ENCODE peak calls at places on chromosome 20, in four cellular contexts. F is GM06990, I is NCI-H1092 treated with DMSO at 0.1 percent for 48 hours, K is upper lobe of right lung. H is an unnamed sample.
A peak's percentile ranks its signal among the peaks of the same experiment; 100 is the strongest.

GRCh38 chr20:45354423-45355208 is 6.4 kb upstream of the SDC4 start:
- DNase-seq in F (no peak), I (no peak), K (no peak), H (no peak)

GRCh38 chr20:58981564-58982364 is 708 bp downstream of the NELFCD start:
- DNase-seq in F (no peak), I (peak; percentile 10), K (no peak), H (peak; percentile 49)

GRCh38 chr20:8633366-8633765 is 435.5 kb upstream of the PLCB4 start:
- DNase-seq in F (no peak), I (no peak), K (no peak), H (no peak)

GRCh38 chr20:23049933-23050838 is 714 bp upstream of the THBD start:
- DNase-seq in F (peak; percentile 22), I (peak; percentile 8), K (peak; percentile 83), H (peak; percentile 35)

GRCh38 chr20:4020256-4020655 is 4.9 kb upstream of the RNF24 start:
- DNase-seq in F (no peak), I (no peak), K (no peak), H (no peak)

GRCh38 chr20:44027686-44028340 is 113.2 kb downstream of the TOX2 start:
- DNase-seq in F (no peak), I (no peak), K (peak; percentile 38), H (no peak)

GRCh38 chr20:20230741-20231140 is 137.2 kb upstream of the INSM1 start:
- DNase-seq in F (no peak), I (no peak), K (no peak), H (no peak)

GRCh38 chr20:1942061-1942460 is 46.9 kb downstream of the SIRPA start:
- DNase-seq in F (no peak), I (no peak), K (no peak), H (no peak)

GRCh38 chr20:44566018-44566417 is 16.4 kb upstream of the PKIG start:
- DNase-seq in F (no peak), I (no peak), K (no peak), H (no peak)

GRCh38 chr20:41177636-41178035 is 40.3 kb downstream of the PLCG1 start:
- DNase-seq in F (no peak), I (no peak), K (no peak), H (no peak)

GRCh38 chr20:35433337-35433736 is 4.7 kb downstream of the GDF5 start:
- DNase-seq in F (no peak), I (no peak), K (no peak), H (no peak)

GRCh38 chr20:38252292-38253288 is 7.9 kb downstream of the KIAA1755 start:
- DNase-seq in F (no peak), I (no peak), K (peak; percentile 40), H (no peak)

GRCh38 chr20:31605902-31606677 is 1.0 kb downstream of the ID1 start:
- DNase-seq in F (no peak), I (peak; percentile 45), K (peak; percentile 70), H (no peak)

GRCh38 chr20:53216856-53217576 is 244.9 kb downstream of the TSHZ2 start:
- DNase-seq in F (peak; percentile 47), I (peak; percentile 58), K (peak; percentile 86), H (peak; percentile 77)

GRCh38 chr20:8213831-8214587 is 81.9 kb downstream of the PLCB1 start:
- DNase-seq in F (peak; percentile 42), I (no peak), K (no peak), H (peak; percentile 1)

GRCh38 chr20:54062812-54063280 is 7.5 kb downstream of the BCAS1 start:
- DNase-seq in F (no peak), I (peak; percentile 10), K (no peak), H (peak; percentile 60)

GRCh38 chr20:40506567-40506966 is 182.5 kb downstream of the MAFB start:
- DNase-seq in F (no peak), I (no peak), K (peak; percentile 96), H (no peak)

GRCh38 chr20:32820000-32820697 is 395 bp downstream of the MAPRE1 start:
- DNase-seq in F (peak; percentile 87), I (peak; percentile 79), K (peak; percentile 88), H (peak; percentile 89)

GRCh38 chr20:58895796-58896180 is 43.3 kb downstream of the GNAS start:
- DNase-seq in F (no peak), I (no peak), K (no peak), H (no peak)

GRCh38 chr20:46838002-46838401 is 56.6 kb upstream of the EYA2 start:
- DNase-seq in F (no peak), I (no peak), K (no peak), H (no peak)